ENCODE peak calls at places on chromosomes 1 and 21, in seven cellular contexts. T is WTC11, Z is endodermal cell, I is foreskin fibroblast, G is B cell, R is ovary, S is Peyer's patch. U is an unnamed sample.

GRCh38 chr1:43340559-43340958 is 2.9 kb downstream of the MPL start:
- DNase-seq in T (no peak), Z (no peak), I (no peak), G (no peak), R (no peak), S (no peak), U (no peak)

GRCh38 chr1:212852105-212852688 is 4.7 kb upstream of the SPATA45 start:
- DNase-seq in T (no peak), Z (no peak), I (no peak), G (no peak), R (no peak), S (no peak), U (no peak)

GRCh38 chr1:170893655-170894297 is 41.6 kb upstream of the MROH9 start:
- DNase-seq in T (no peak), Z (no peak), I (peak), G (no peak), R (no peak), S (no peak), U (no peak)

GRCh38 chr1:18642278-18643095 is 11.8 kb downstream of the PAX7 start:
- DNase-seq in T (peak), Z (peak), I (no peak), G (no peak), R (no peak), S (no peak), U (no peak)

GRCh38 chr21:46093668-46094400 is 4.1 kb upstream of the COL6A2 start:
- DNase-seq in T (peak), Z (peak), I (no peak), G (no peak), R (peak), S (peak), U (no peak)

GRCh38 chr21:25456672-25457071 is 150.6 kb downstream of the MRPL39 start:
- DNase-seq in T (no peak), Z (no peak), I (no peak), G (peak), R (no peak), S (no peak), U (no peak)

GRCh38 chr1:32767641-32768040 is 49.5 kb downstream of the YARS1 start:
- DNase-seq in T (no peak), Z (no peak), I (peak), G (no peak), R (no peak), S (no peak), U (no peak)

GRCh38 chr1:246483204-246483933 is 23.7 kb downstream of the SMYD3 start:
- DNase-seq in T (no peak), Z (no peak), I (peak), G (no peak), R (no peak), S (no peak), U (no peak)

GRCh38 chr1:211285196-211285595 is 26.0 kb downstream of the RCOR3 start:
- DNase-seq in T (no peak), Z (no peak), I (no peak), G (no peak), R (no peak), S (no peak), U (no peak)

GRCh38 chr1:232306269-232306911 is 323.5 kb downstream of the SIPA1L2 start:
- DNase-seq in T (peak), Z (peak), I (no peak), G (no peak), R (peak), S (no peak), U (peak)

GRCh38 chr1:96764469-96764868 is 42.9 kb downstream of the PTBP2 start:
- DNase-seq in T (no peak), Z (no peak), I (no peak), G (no peak), R (no peak), S (no peak), U (no peak)

GRCh38 chr1:185263292-185263691 is 53.8 kb downstream of the IVNS1ABP start:
- DNase-seq in T (no peak), Z (no peak), I (no peak), G (no peak), R (no peak), S (no peak), U (no peak)

GRCh38 chr1:99557556-99558256 is 88.2 kb upstream of the PALMD start:
- DNase-seq in T (no peak), Z (no peak), I (peak), G (no peak), R (no peak), S (no peak), U (peak)

GRCh38 chr1:115089443-115090340 is at the start of gene TSPAN2:
- DNase-seq in T (peak), Z (peak), I (peak), G (peak), R (peak), S (peak), U (no peak)
- TF ChIP-seq CTCF in T (no peak), Z (peak), I (peak), G (no peak), R (no peak), S (no peak), U (no peak)

DNA sequence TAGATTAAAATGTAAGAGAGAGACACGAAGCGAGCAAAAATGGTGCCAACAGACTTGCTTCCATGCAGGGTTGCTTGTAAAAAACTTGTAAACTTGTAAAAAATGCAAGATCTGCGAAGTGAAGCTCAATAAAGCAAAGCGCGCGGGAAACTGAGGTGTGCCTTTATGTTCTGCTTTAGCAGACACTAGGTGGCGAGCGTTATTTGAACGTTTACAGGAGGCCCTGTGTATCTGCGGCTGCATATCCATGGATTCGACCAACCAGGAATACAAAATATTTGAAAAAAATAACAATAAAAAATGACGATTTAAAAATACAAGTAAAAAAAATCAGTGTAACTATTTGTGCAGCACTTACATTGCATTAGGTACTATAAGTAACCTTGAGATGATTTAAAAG is 1.5 kb downstream of the UBE2G2 start:
- DNase-seq in T (no peak), Z (peak), I (peak), G (no peak), R (no peak), S (peak), U (peak)
- TF ChIP-seq CTCF in T (no peak), Z (peak), I (peak), G (no peak), R (no peak), S (peak), U (peak)

GRCh38 chr1:37763791-37764741 is 854 bp downstream of the EPHA10 start:
- DNase-seq in T (peak), Z (peak), I (peak), G (peak), R (no peak), S (no peak), U (no peak)

GRCh38 chr1:37764888-37765441 is at the start of gene EPHA10:
- DNase-seq in T (peak), Z (peak), I (no peak), G (no peak), R (no peak), S (no peak), U (no peak)

GRCh38 chr1:37767488-37767887 is 2.6 kb upstream of the EPHA10 start:
- DNase-seq in T (no peak), Z (no peak), I (no peak), G (no peak), R (no peak), S (no peak), U (no peak)

GRCh38 chr1:37762516-37762915 is 2.4 kb downstream of the EPHA10 start:
- DNase-seq in T (no peak), Z (no peak), I (no peak), G (no peak), R (no peak), S (no peak), U (no peak)

GRCh38 chr1:37765937-37766664 is 1.2 kb upstream of the EPHA10 start:
- DNase-seq in T (peak), Z (peak), I (peak), G (peak), R (no peak), S (no peak), U (peak)
- TF ChIP-seq CTCF in T (no peak), Z (no peak), I (no peak), G (no peak), R (no peak), S (no peak), U (no peak)

GRCh38 chr1:12230549-12231275 is 882 bp downstream of the VPS13D start:
- DNase-seq in T (peak), Z (peak), I (peak), G (peak), R (peak), S (peak), U (peak)

GRCh38 chr1:12229835-12230548 is at the start of gene VPS13D:
- DNase-seq in T (peak), Z (peak), I (peak), G (peak), R (peak), S (peak), U (peak)

GRCh38 chr1:12231276-12231595 is 1.4 kb downstream of the VPS13D start:
- DNase-seq in T (no peak), Z (no peak), I (no peak), G (no peak), R (no peak), S (no peak), U (peak)

GRCh38 chr1:12229386-12229834 is 420 bp upstream of the VPS13D start:
- DNase-seq in T (no peak), Z (no peak), I (no peak), G (no peak), R (no peak), S (peak), U (no peak)

GRCh38 chr1:12232221-12232620 is 2.4 kb downstream of the VPS13D start:
- DNase-seq in T (no peak), Z (no peak), I (no peak), G (no peak), R (no peak), S (peak), U (peak)
- TF ChIP-seq CTCF in T (no peak), Z (no peak), I (no peak), G (no peak), R (no peak), S (no peak), U (no peak)